ENCODE peak calls at places on chromosomes 1 and 21, in seven cellular contexts. One of them, this sample, is unnamed.

GRCh38 chr1:226888021-226888420 is 17.6 kb downstream of the PSEN2 start:
- DNase-seq in SK-N-SH: no peak
- DNase-seq in neural crest cell: no peak
- DNase-seq in left ventricle myocardium inferior: no peak
- DNase-seq in WTC11: no peak
- DNase-seq in heart right ventricle: no peak
- DNase-seq in transverse colon: no peak
- DNase-seq in this sample: no peak

GRCh38 chr1:71693581-71693980 is 588.8 kb downstream of the NEGR1 start:
- DNase-seq in WTC11: no peak
- DNase-seq in neural crest cell: no peak
- DNase-seq in transverse colon: no peak
- DNase-seq in SK-N-SH: no peak
- DNase-seq in left ventricle myocardium inferior: no peak
- DNase-seq in heart right ventricle: no peak
- DNase-seq in this sample: no peak

GRCh38 chr1:96845464-96845863 is 123.9 kb downstream of the PTBP2 start:
- DNase-seq in transverse colon: peak
- DNase-seq in left ventricle myocardium inferior: no peak
- DNase-seq in SK-N-SH: no peak
- DNase-seq in heart right ventricle: no peak
- DNase-seq in neural crest cell: peak
- DNase-seq in WTC11: peak
- DNase-seq in this sample: peak

GRCh38 chr1:161864577-161864976 is 98.5 kb downstream of the ATF6 start:
- DNase-seq in heart right ventricle: peak
- DNase-seq in neural crest cell: no peak
- DNase-seq in WTC11: no peak
- DNase-seq in SK-N-SH: no peak
- DNase-seq in transverse colon: no peak
- DNase-seq in left ventricle myocardium inferior: no peak
- DNase-seq in this sample: no peak

GRCh38 chr1:20708057-20708456 is 9.8 kb downstream of the KIF17 start:
- DNase-seq in neural crest cell: no peak
- DNase-seq in SK-N-SH: no peak
- DNase-seq in WTC11: no peak
- DNase-seq in left ventricle myocardium inferior: no peak
- DNase-seq in transverse colon: no peak
- DNase-seq in heart right ventricle: no peak
- DNase-seq in this sample: no peak

GRCh38 chr1:167627865-167628641 is 2.0 kb upstream of the RCSD1 start:
- DNase-seq in SK-N-SH: no peak
- DNase-seq in neural crest cell: no peak
- DNase-seq in left ventricle myocardium inferior: peak
- DNase-seq in heart right ventricle: no peak
- DNase-seq in WTC11: no peak
- DNase-seq in transverse colon: peak
- DNase-seq in this sample: peak

GRCh38 chr1:219460561-219461511 is 152.1 kb downstream of the ZC3H11B start:
- DNase-seq in left ventricle myocardium inferior: no peak
- DNase-seq in WTC11: no peak
- DNase-seq in SK-N-SH: no peak
- DNase-seq in neural crest cell: no peak
- DNase-seq in heart right ventricle: no peak
- DNase-seq in transverse colon: no peak
- DNase-seq in this sample: no peak

GRCh38 chr1:25895365-25895990 is 10.7 kb downstream of the STMN1 start:
- DNase-seq in heart right ventricle: peak
- DNase-seq in neural crest cell: peak
- DNase-seq in left ventricle myocardium inferior: peak
- DNase-seq in SK-N-SH: peak
- DNase-seq in WTC11: peak
- DNase-seq in transverse colon: peak
- DNase-seq in this sample: peak

GRCh38 chr1:195580988-195581387 is 1027.3 kb downstream of the KCNT2 start:
- DNase-seq in transverse colon: no peak
- DNase-seq in left ventricle myocardium inferior: no peak
- DNase-seq in neural crest cell: no peak
- DNase-seq in heart right ventricle: no peak
- DNase-seq in SK-N-SH: peak
- DNase-seq in WTC11: no peak
- DNase-seq in this sample: no peak

GRCh38 chr1:39333296-39333695 is 128.8 kb downstream of the MACF1 start:
- DNase-seq in SK-N-SH: no peak
- DNase-seq in heart right ventricle: no peak
- DNase-seq in neural crest cell: no peak
- DNase-seq in transverse colon: no peak
- DNase-seq in WTC11: no peak
- DNase-seq in left ventricle myocardium inferior: no peak
- DNase-seq in this sample: no peak

GRCh38 chr1:217910791-217911320 is 279.7 kb downstream of the SPATA17 start:
- DNase-seq in transverse colon: no peak
- DNase-seq in left ventricle myocardium inferior: no peak
- DNase-seq in WTC11: no peak
- DNase-seq in neural crest cell: no peak
- DNase-seq in SK-N-SH: no peak
- DNase-seq in heart right ventricle: no peak
- DNase-seq in this sample: no peak

GRCh38 chr1:30342535-30343141 is 380.7 kb downstream of the MATN1 start:
- DNase-seq in WTC11: peak
- DNase-seq in left ventricle myocardium inferior: no peak
- DNase-seq in SK-N-SH: no peak
- DNase-seq in heart right ventricle: no peak
- DNase-seq in neural crest cell: no peak
- DNase-seq in transverse colon: no peak
- DNase-seq in this sample: peak

GRCh38 chr1:112674440-112674985 is at the start of gene MOV10:
- DNase-seq in transverse colon: peak
- DNase-seq in heart right ventricle: peak
- DNase-seq in neural crest cell: peak
- DNase-seq in left ventricle myocardium inferior: peak
- DNase-seq in SK-N-SH: peak
- DNase-seq in WTC11: peak
- DNase-seq in this sample: peak

GRCh38 chr1:34984435-34985062 is 598 bp downstream of the TMEM35B start:
- DNase-seq in WTC11: no peak
- DNase-seq in transverse colon: peak
- DNase-seq in left ventricle myocardium inferior: peak
- DNase-seq in heart right ventricle: peak
- DNase-seq in SK-N-SH: peak
- DNase-seq in neural crest cell: no peak
- DNase-seq in this sample: peak

GRCh38 chr1:1388078-1388472 is 11.1 kb downstream of the CCNL2 start:
- DNase-seq in left ventricle myocardium inferior: no peak
- DNase-seq in heart right ventricle: no peak
- DNase-seq in neural crest cell: no peak
- DNase-seq in WTC11: no peak
- DNase-seq in transverse colon: no peak
- DNase-seq in SK-N-SH: no peak
- DNase-seq in this sample: no peak

GRCh38 chr1:29317916-29318530 is 81.7 kb downstream of the PTPRU start:
- DNase-seq in neural crest cell: no peak
- DNase-seq in left ventricle myocardium inferior: no peak
- DNase-seq in SK-N-SH: no peak
- DNase-seq in heart right ventricle: no peak
- DNase-seq in WTC11: no peak
- DNase-seq in transverse colon: no peak
- DNase-seq in this sample: no peak

GRCh38 chr1:172352435-172352834 is 68.0 kb upstream of the C1orf105 start:
- DNase-seq in left ventricle myocardium inferior: no peak
- DNase-seq in neural crest cell: no peak
- DNase-seq in transverse colon: no peak
- DNase-seq in SK-N-SH: no peak
- DNase-seq in heart right ventricle: no peak
- DNase-seq in WTC11: no peak
- DNase-seq in this sample: no peak

GRCh38 chr1:93591833-93592635 is 89.6 kb downstream of the BCAR3 start:
- DNase-seq in neural crest cell: no peak
- DNase-seq in WTC11: peak
- DNase-seq in SK-N-SH: peak
- DNase-seq in left ventricle myocardium inferior: no peak
- DNase-seq in transverse colon: peak
- DNase-seq in heart right ventricle: no peak
- DNase-seq in this sample: peak

GRCh38 chr21:37566790-37567725 is 200.5 kb downstream of the DYRK1A start:
- DNase-seq in SK-N-SH: no peak
- DNase-seq in left ventricle myocardium inferior: no peak
- DNase-seq in neural crest cell: no peak
- DNase-seq in heart right ventricle: no peak
- DNase-seq in WTC11: no peak
- DNase-seq in transverse colon: no peak
- DNase-seq in this sample: no peak

GRCh38 chr1:202812176-202813026 is 1.6 kb downstream of the PCAT6 start:
- DNase-seq in left ventricle myocardium inferior: no peak
- DNase-seq in WTC11: no peak
- DNase-seq in neural crest cell: no peak
- DNase-seq in SK-N-SH: no peak
- DNase-seq in heart right ventricle: no peak
- DNase-seq in transverse colon: peak
- DNase-seq in this sample: no peak

GRCh38 chr1:45345014-45345413 is 4.8 kb upstream of the MUTYH start:
- DNase-seq in SK-N-SH: no peak
- DNase-seq in transverse colon: no peak
- DNase-seq in neural crest cell: no peak
- DNase-seq in heart right ventricle: no peak
- DNase-seq in WTC11: no peak
- DNase-seq in left ventricle myocardium inferior: no peak
- DNase-seq in this sample: peak

GRCh38 chr21:44261191-44261631 is 486 bp downstream of the DNMT3L start:
- DNase-seq in transverse colon: no peak
- DNase-seq in SK-N-SH: no peak
- DNase-seq in left ventricle myocardium inferior: no peak
- DNase-seq in heart right ventricle: no peak
- DNase-seq in neural crest cell: no peak
- DNase-seq in WTC11: no peak
- DNase-seq in this sample: no peak

GRCh38 chr1:100347009-100347966 is 5.0 kb upstream of the CDC14A start:
- DNase-seq in transverse colon: no peak
- DNase-seq in WTC11: no peak
- DNase-seq in left ventricle myocardium inferior: no peak
- DNase-seq in SK-N-SH: no peak
- DNase-seq in neural crest cell: no peak
- DNase-seq in heart right ventricle: no peak
- DNase-seq in this sample: no peak

DNA sequence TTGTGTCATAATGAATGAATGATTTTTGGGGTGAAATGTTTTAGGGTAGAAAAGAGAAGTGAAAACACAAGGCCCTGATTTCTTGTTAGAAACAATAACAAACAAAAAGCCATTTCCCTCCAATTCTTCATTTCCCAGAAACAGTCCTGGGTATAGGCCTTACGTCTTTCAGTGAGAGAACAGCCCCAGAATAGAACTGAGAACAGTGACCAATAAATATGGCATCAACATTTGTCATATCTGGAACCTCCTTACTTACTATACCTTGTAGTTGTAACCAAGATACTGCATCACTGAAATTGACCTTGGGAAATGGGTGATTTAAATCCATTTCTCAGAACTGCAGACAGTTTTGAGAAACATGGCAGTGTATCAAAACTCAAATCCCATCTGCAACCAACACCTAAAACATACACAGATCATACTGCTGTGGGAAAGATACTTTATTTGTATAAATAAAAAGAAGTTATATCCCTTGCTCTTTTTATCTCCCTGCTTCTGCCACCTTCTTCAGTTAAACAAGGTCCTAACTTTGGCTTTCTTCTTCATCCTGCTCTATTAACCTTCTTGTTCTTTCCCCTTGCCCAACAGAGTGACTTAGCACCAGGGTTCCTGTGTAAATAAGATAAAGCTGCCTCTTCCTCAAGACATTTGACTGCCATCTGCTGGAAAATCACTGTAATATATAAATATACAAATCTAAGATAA is 19.5 kb downstream of the XKR8 start:
- DNase-seq in WTC11: no peak
- DNase-seq in SK-N-SH: no peak
- DNase-seq in left ventricle myocardium inferior: no peak
- DNase-seq in transverse colon: no peak
- DNase-seq in neural crest cell: no peak
- DNase-seq in heart right ventricle: no peak
- DNase-seq in this sample: no peak
- TF ChIP-seq CTCF in WTC11: no peak
- TF ChIP-seq CTCF in SK-N-SH: peak
- TF ChIP-seq CTCF in left ventricle myocardium inferior: peak
- TF ChIP-seq CTCF in transverse colon: peak
- TF ChIP-seq CTCF in neural crest cell: peak
- TF ChIP-seq CTCF in heart right ventricle: peak
- TF ChIP-seq CTCF in this sample: peak

GRCh38 chr1:200307755-200308066 is 102.1 kb downstream of the ZNF281 start:
- DNase-seq in heart right ventricle: no peak
- DNase-seq in transverse colon: no peak
- DNase-seq in neural crest cell: no peak
- DNase-seq in WTC11: no peak
- DNase-seq in left ventricle myocardium inferior: no peak
- DNase-seq in SK-N-SH: no peak
- DNase-seq in this sample: no peak
- TF ChIP-seq CTCF in heart right ventricle: no peak
- TF ChIP-seq CTCF in transverse colon: no peak
- TF ChIP-seq CTCF in neural crest cell: peak
- TF ChIP-seq CTCF in WTC11: no peak
- TF ChIP-seq CTCF in left ventricle myocardium inferior: no peak
- TF ChIP-seq CTCF in SK-N-SH: no peak
- TF ChIP-seq CTCF in this sample: no peak

DNA sequence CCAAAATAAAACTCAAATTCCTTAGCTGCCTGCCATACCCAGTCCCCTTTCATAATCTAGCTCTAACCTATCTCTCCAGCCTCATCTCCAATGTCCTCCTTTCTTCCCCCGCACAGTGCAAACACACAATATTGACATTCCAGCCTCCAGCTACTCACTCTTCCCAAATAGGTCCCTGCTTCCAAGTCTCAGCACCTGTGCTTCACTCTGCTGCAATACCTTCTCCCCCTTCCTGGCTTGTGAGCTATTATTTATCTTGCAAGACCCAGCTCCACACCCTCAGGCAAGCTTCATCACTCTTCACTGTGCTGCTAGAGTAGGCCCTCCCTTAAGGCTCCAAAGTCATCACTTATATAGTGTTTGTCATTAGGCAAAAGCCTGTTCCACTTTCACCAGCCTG is 9.7 kb downstream of the PLPP3 start:
- DNase-seq in neural crest cell: no peak
- DNase-seq in left ventricle myocardium inferior: no peak
- DNase-seq in heart right ventricle: no peak
- DNase-seq in SK-N-SH: no peak
- DNase-seq in WTC11: no peak
- DNase-seq in transverse colon: no peak
- DNase-seq in this sample: peak
- TF ChIP-seq CTCF in neural crest cell: no peak
- TF ChIP-seq CTCF in left ventricle myocardium inferior: no peak
- TF ChIP-seq CTCF in heart right ventricle: no peak
- TF ChIP-seq CTCF in SK-N-SH: no peak
- TF ChIP-seq CTCF in WTC11: no peak
- TF ChIP-seq CTCF in transverse colon: no peak
- TF ChIP-seq CTCF in this sample: no peak

DNA sequence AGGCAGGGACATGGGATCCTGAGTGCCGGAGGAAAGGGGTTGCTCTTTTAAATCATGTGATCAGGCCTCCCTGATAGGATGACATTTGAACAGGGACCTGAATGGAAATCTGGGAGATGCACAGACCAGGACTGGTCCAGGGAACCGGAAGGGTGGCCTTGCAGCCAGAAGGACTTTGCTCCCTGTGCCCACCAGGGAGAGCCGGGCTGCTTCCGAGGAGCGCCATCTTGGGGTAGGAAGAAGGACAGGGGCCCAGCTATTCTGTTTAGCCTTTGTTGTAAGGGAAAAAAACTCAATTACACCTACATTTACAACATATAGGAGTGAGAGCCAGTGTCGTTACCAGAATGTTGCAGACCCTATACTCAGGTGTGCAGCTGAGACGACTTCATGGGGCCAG is 5.5 kb downstream of the KLHDC7A start:
- DNase-seq in transverse colon: no peak
- DNase-seq in WTC11: peak
- DNase-seq in neural crest cell: peak
- DNase-seq in heart right ventricle: no peak
- DNase-seq in left ventricle myocardium inferior: no peak
- DNase-seq in SK-N-SH: peak
- DNase-seq in this sample: no peak
- TF ChIP-seq CTCF in transverse colon: no peak
- TF ChIP-seq CTCF in WTC11: no peak
- TF ChIP-seq CTCF in neural crest cell: peak
- TF ChIP-seq CTCF in heart right ventricle: no peak
- TF ChIP-seq CTCF in left ventricle myocardium inferior: no peak
- TF ChIP-seq CTCF in SK-N-SH: no peak
- TF ChIP-seq CTCF in this sample: no peak